ENCODE peak calls at places on chromosomes 12 and 14, in four cellular contexts. One of them, this sample, is unnamed.

GRCh38 chr12:108424026-108424425 is 84.9 kb upstream of the CMKLR1 start:
- DNase-seq in retina: no peak
- DNase-seq in naive thymus-derived CD8-positive, alpha-beta T cell: no peak
- DNase-seq in NCI-H2081: no peak
- DNase-seq in this sample: no peak

GRCh38 chr12:28780096-28780495 is 369.0 kb upstream of the FAR2 start:
- DNase-seq in NCI-H2081: no peak
- DNase-seq in naive thymus-derived CD8-positive, alpha-beta T cell: no peak
- DNase-seq in retina: no peak
- DNase-seq in this sample: no peak

GRCh38 chr12:132904718-132905328 is 17.4 kb upstream of the CHFR start:
- DNase-seq in retina: peak
- DNase-seq in NCI-H2081: no peak
- DNase-seq in naive thymus-derived CD8-positive, alpha-beta T cell: peak
- DNase-seq in this sample: peak

GRCh38 chr12:15116073-15116472 is 105.1 kb downstream of the RERG start:
- DNase-seq in NCI-H2081: no peak
- DNase-seq in naive thymus-derived CD8-positive, alpha-beta T cell: no peak
- DNase-seq in retina: no peak
- DNase-seq in this sample: no peak

GRCh38 chr12:47507221-47507620 is 198.6 kb downstream of the RPAP3 start:
- DNase-seq in NCI-H2081: no peak
- DNase-seq in naive thymus-derived CD8-positive, alpha-beta T cell: no peak
- DNase-seq in retina: no peak
- DNase-seq in this sample: no peak

GRCh38 chr14:28759658-28760313 is 6.8 kb upstream of the FOXG1 start:
- DNase-seq in naive thymus-derived CD8-positive, alpha-beta T cell: no peak
- DNase-seq in NCI-H2081: no peak
- DNase-seq in retina: peak
- DNase-seq in this sample: no peak

GRCh38 chr12:25957898-25958253 is 606 bp upstream of the RASSF8 start:
- DNase-seq in NCI-H2081: no peak
- DNase-seq in retina: no peak
- DNase-seq in naive thymus-derived CD8-positive, alpha-beta T cell: no peak
- DNase-seq in this sample: no peak

GRCh38 chr12:116694653-116695463 is 43.0 kb downstream of the SPRING1 start:
- DNase-seq in naive thymus-derived CD8-positive, alpha-beta T cell: no peak
- DNase-seq in retina: no peak
- DNase-seq in NCI-H2081: no peak
- DNase-seq in this sample: no peak

GRCh38 chr14:104897286-104898194 is 27.1 kb upstream of the PLD4 start:
- DNase-seq in retina: no peak
- DNase-seq in NCI-H2081: no peak
- DNase-seq in naive thymus-derived CD8-positive, alpha-beta T cell: no peak
- DNase-seq in this sample: no peak

GRCh38 chr14:102164241-102164641 is 24.5 kb downstream of the WDR20 start:
- DNase-seq in NCI-H2081: no peak
- DNase-seq in naive thymus-derived CD8-positive, alpha-beta T cell: no peak
- DNase-seq in retina: no peak
- DNase-seq in this sample: no peak

GRCh38 chr12:14416658-14417057 is 51.2 kb downstream of the ATF7IP start:
- DNase-seq in NCI-H2081: peak
- DNase-seq in naive thymus-derived CD8-positive, alpha-beta T cell: peak
- DNase-seq in retina: peak
- DNase-seq in this sample: peak

GRCh38 chr12:19045421-19045820 is 84.1 kb upstream of the PLEKHA5 start:
- DNase-seq in naive thymus-derived CD8-positive, alpha-beta T cell: no peak
- DNase-seq in retina: no peak
- DNase-seq in NCI-H2081: no peak
- DNase-seq in this sample: no peak

GRCh38 chr12:1527789-1528188 is 66.6 kb downstream of the FBXL14 start:
- DNase-seq in retina: no peak
- DNase-seq in naive thymus-derived CD8-positive, alpha-beta T cell: no peak
- DNase-seq in NCI-H2081: no peak
- DNase-seq in this sample: no peak

GRCh38 chr14:37246427-37246829 is 48.7 kb downstream of the MIPOL1 start:
- DNase-seq in retina: peak
- DNase-seq in naive thymus-derived CD8-positive, alpha-beta T cell: no peak
- DNase-seq in NCI-H2081: peak
- DNase-seq in this sample: no peak

GRCh38 chr14:23020143-23021128 is 10.5 kb upstream of the C14orf93 start:
- DNase-seq in naive thymus-derived CD8-positive, alpha-beta T cell: no peak
- DNase-seq in NCI-H2081: no peak
- DNase-seq in retina: no peak
- DNase-seq in this sample: no peak

GRCh38 chr12:122480753-122481152 is 20.0 kb downstream of the ZCCHC8 start:
- DNase-seq in retina: no peak
- DNase-seq in NCI-H2081: no peak
- DNase-seq in naive thymus-derived CD8-positive, alpha-beta T cell: no peak
- DNase-seq in this sample: no peak

GRCh38 chr12:8564656-8565055 is 24.0 kb upstream of the CLEC4E start:
- DNase-seq in NCI-H2081: no peak
- DNase-seq in retina: peak
- DNase-seq in naive thymus-derived CD8-positive, alpha-beta T cell: no peak
- DNase-seq in this sample: no peak

GRCh38 chr12:7434670-7435069 is 9.3 kb downstream of the CD163L1 start:
- DNase-seq in NCI-H2081: no peak
- DNase-seq in retina: no peak
- DNase-seq in naive thymus-derived CD8-positive, alpha-beta T cell: no peak
- DNase-seq in this sample: no peak

GRCh38 chr12:19833775-19834501 is 394.6 kb downstream of the AEBP2 start:
- DNase-seq in retina: no peak
- DNase-seq in NCI-H2081: no peak
- DNase-seq in naive thymus-derived CD8-positive, alpha-beta T cell: no peak
- DNase-seq in this sample: no peak

GRCh38 chr12:132084681-132085635 is 59.2 kb downstream of the DDX51 start:
- DNase-seq in retina: peak
- DNase-seq in NCI-H2081: no peak
- DNase-seq in naive thymus-derived CD8-positive, alpha-beta T cell: peak
- DNase-seq in this sample: peak

GRCh38 chr14:90883782-90884181 is 67.6 kb upstream of the TTC7B start:
- DNase-seq in NCI-H2081: no peak
- DNase-seq in retina: no peak
- DNase-seq in naive thymus-derived CD8-positive, alpha-beta T cell: no peak
- DNase-seq in this sample: no peak

GRCh38 chr12:93793983-93794382 is 116.8 kb downstream of the CRADD start:
- DNase-seq in NCI-H2081: no peak
- DNase-seq in retina: no peak
- DNase-seq in naive thymus-derived CD8-positive, alpha-beta T cell: no peak
- DNase-seq in this sample: no peak

GRCh38 chr12:80064269-80064668 is 35.1 kb upstream of the OTOGL start:
- DNase-seq in retina: no peak
- DNase-seq in naive thymus-derived CD8-positive, alpha-beta T cell: no peak
- DNase-seq in NCI-H2081: no peak
- DNase-seq in this sample: no peak

GRCh38 chr14:68800361-68800760 is 7.5 kb upstream of the ZFP36L1 start:
- DNase-seq in naive thymus-derived CD8-positive, alpha-beta T cell: no peak
- DNase-seq in retina: no peak
- DNase-seq in NCI-H2081: no peak
- DNase-seq in this sample: no peak

GRCh38 chr12:41521872-41522379 is 333.8 kb downstream of the PDZRN4 start:
- DNase-seq in retina: no peak
- DNase-seq in naive thymus-derived CD8-positive, alpha-beta T cell: no peak
- DNase-seq in NCI-H2081: no peak
- DNase-seq in this sample: no peak